ENCODE peak calls at places on chromosomes 4 and X, in nine cellular contexts. X is effector memory CD4-positive, alpha-beta T cell; I is pancreas; C is CD4-positive, CD25-positive, alpha-beta regulatory T cell; K is IMR-90; F is tibial nerve; P is fibroblast of lung; L is PC-9; H is cardiac muscle cell. J is an unnamed sample. For H3K4me1, the result is how much of the 10 kb centered on the place peaks cover.

GRCh38 chr4:39124885-39125599 is 57.3 kb upstream of the WDR19 start:
- DNase-seq in L (no peak), H (no peak), C (no peak), F (no peak), P (no peak), K (no peak), X (no peak), I (no peak), J (no peak)

GRCh38 chr4:46462746-46463145 is 72.8 kb upstream of the GABRA2 start:
- DNase-seq in L (no peak), P (no peak), X (no peak), K (no peak), H (no peak), F (no peak), I (no peak), C (no peak), J (no peak)

GRCh38 chr4:163161536-163162205 is 5.0 kb downstream of the NAF1 start:
- DNase-seq in H (no peak), K (peak), I (no peak), F (no peak), C (no peak), L (no peak), P (peak), X (no peak), J (no peak)

GRCh38 chr4:135319685-135320084 is 1118.1 kb upstream of the PABPC4L start:
- DNase-seq in L (no peak), F (no peak), X (no peak), H (no peak), K (no peak), C (no peak), P (no peak), I (no peak), J (no peak)

GRCh38 chr4:83657336-83657735 is 121.4 kb downstream of the GPAT3 start:
- DNase-seq in F (no peak), P (no peak), X (no peak), C (no peak), L (peak), K (no peak), I (no peak), H (no peak), J (no peak)

GRCh38 chr4:94546949-94547348 is 95.2 kb downstream of the PDLIM5 start:
- DNase-seq in P (no peak), C (no peak), X (no peak), H (no peak), L (no peak), I (no peak), F (no peak), K (no peak), J (no peak)

GRCh38 chrX:13487731-13488505 is 81.5 kb upstream of the EGFL6 start:
- DNase-seq in L (peak), I (peak), C (peak), K (peak), P (peak), F (no peak), X (no peak), H (peak), J (no peak)

GRCh38 chr4:99723555-99724450 is 66.2 kb upstream of the C4orf54 start:
- DNase-seq in I (peak), H (no peak), L (peak), F (no peak), X (no peak), K (peak), P (peak), C (no peak), J (peak)

GRCh38 chrX:130110379-130111219 is at the start of gene ELF4:
- DNase-seq in L (peak), F (no peak), X (peak), H (peak), C (peak), K (peak), P (peak), I (no peak), J (peak)

GRCh38 chr4:75940692-75941253 is at the start of gene NAAA:
- DNase-seq in L (no peak), C (peak), P (peak), I (peak), K (peak), X (peak), F (peak), H (peak), J (peak)

GRCh38 chr4:55311792-55312490 is 34.1 kb upstream of the SRD5A3 start:
- DNase-seq in I (no peak), P (no peak), F (no peak), X (no peak), C (no peak), K (no peak), L (no peak), H (no peak), J (peak)

GRCh38 chr4:147846318-147847135 is 114.6 kb downstream of the ARHGAP10 start:
- DNase-seq in C (no peak), P (no peak), L (no peak), K (no peak), F (no peak), I (no peak), X (no peak), H (no peak), J (no peak)
- H3K4me1 ChIP-seq in C (under half), P (under half), L (under half), K (under half), F (half or more), I (under half), X (under half), H (under half), J (under half)

GRCh38 chrX:71542411-71542810 is 9.5 kb downstream of the OGT start:
- DNase-seq in L (peak), H (no peak), I (no peak), P (peak), K (peak), X (no peak), F (no peak), C (no peak), J (no peak)
- H3K4me1 ChIP-seq in L (half or more), H (under half), I (under half), P (under half), K (under half), X (under half), F (half or more), C (under half), J (under half)

GRCh38 chr4:78356251-78356650 is 195.3 kb upstream of the ANXA3 start:
- DNase-seq in X (no peak), K (no peak), C (no peak), P (peak), H (no peak), F (no peak), L (no peak), I (no peak), J (no peak)
- H3K4me1 ChIP-seq in X (under half), K (under half), C (under half), P (under half), H (under half), F (under half), L (under half), I (under half), J (under half)

DNA sequence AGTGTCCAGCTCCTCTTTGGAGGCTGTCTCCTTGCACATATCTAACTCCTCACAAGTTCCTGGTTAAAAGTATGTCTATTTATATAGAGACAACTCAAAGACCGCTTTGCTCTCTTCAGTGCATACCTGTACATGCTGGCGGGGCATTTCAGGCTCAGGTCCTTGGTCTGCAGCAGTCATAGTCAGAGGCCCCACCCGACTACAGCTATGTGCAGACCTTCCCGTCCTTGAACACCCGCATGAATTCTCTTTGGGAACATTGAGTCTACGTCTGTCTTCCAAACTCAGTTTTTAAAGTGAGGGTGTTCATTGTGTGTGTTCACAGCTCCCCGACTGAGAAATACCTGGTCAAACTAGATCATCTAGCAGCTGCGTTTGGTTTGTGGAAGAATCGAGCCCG is 4.2 kb downstream of the BCOR start:
- DNase-seq in I (no peak), P (no peak), H (no peak), F (no peak), K (no peak), C (no peak), L (no peak), X (no peak), J (no peak)
- H3K4me1 ChIP-seq in I (under half), P (under half), H (under half), F (half or more), K (under half), C (under half), L (under half), X (under half), J (under half)

GRCh38 chr4:793941-794621 is 31.8 kb downstream of the CPLX1 start:
- DNase-seq in L (no peak), C (peak), H (no peak), P (peak), F (peak), X (no peak), I (no peak), K (peak), J (no peak)

GRCh38 chr4:793109-793861 is 32.6 kb downstream of the CPLX1 start:
- DNase-seq in H (no peak), I (no peak), P (no peak), F (peak), X (no peak), K (no peak), C (no peak), L (no peak), J (no peak)

GRCh38 chr4:791201-791865 is 34.6 kb downstream of the CPLX1 start:
- DNase-seq in F (peak), H (no peak), X (no peak), L (no peak), I (no peak), P (no peak), C (no peak), K (no peak), J (no peak)

GRCh38 chr4:791866-792630 is 33.9 kb downstream of the CPLX1 start:
- DNase-seq in K (no peak), F (peak), X (peak), I (no peak), C (peak), P (peak), H (no peak), L (no peak), J (peak)

DNA sequence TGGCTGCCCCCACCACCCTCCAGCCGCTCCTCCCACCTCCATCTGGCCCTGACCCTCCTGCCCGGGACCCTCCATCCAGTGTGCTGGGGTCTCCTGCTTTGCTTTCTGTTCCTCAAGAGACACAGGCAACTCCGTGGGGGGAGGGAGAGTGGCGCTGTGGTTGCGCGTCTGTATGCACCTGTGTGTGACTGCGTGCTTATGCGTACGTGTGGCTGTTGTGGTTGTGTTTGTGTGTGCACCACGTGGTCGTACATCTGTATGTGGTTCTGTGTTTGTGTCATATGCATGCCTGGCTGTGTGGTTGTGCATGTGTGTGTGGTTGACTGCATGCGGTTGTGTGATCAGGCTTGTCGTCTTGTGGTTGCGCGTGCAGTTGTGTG is 33.2 kb downstream of the CPLX1 start:
- DNase-seq in I (no peak), K (no peak), C (peak), P (no peak), F (peak), H (no peak), X (no peak), L (no peak), J (peak)
- H3K4me1 ChIP-seq in I (under half), K (under half), C (under half), P (under half), F (under half), H (under half), X (under half), L (under half), J (under half)

J was measured in mucosa of descending colon.